ENCODE peak calls at places on chromosomes 6 and 20, in nine cellular contexts. E, Q, O, R, Z, V, B, M and N are unnamed samples.
A peak's percentile ranks its signal among the peaks of the same experiment; 100 is the strongest.

GRCh38 chr20:2709205-2709981 is 16.8 kb downstream of the EBF4 start:
- DNase-seq in E (peak; percentile 53), Q (no peak), O (no peak), R (no peak), Z (no peak), V (no peak), B (no peak), M (no peak), N (no peak)

GRCh38 chr6:63424636-63425035 is 104.9 kb upstream of the LGSN start:
- DNase-seq in E (no peak), Q (no peak), O (no peak), R (no peak), Z (no peak), V (no peak), B (no peak), M (no peak), N (no peak)

GRCh38 chr20:53100476-53100911 is 128.3 kb downstream of the TSHZ2 start:
- DNase-seq in E (no peak), Q (no peak), O (no peak), R (no peak), Z (no peak), V (peak; percentile 50), B (no peak), M (peak; percentile 9), N (no peak)

GRCh38 chr20:41050361-41051019 is 21.9 kb downstream of the TOP1 start:
- DNase-seq in E (no peak), Q (peak; percentile 49), O (no peak), R (peak; percentile 51), Z (no peak), V (peak; percentile 59), B (no peak), M (no peak), N (no peak)

GRCh38 chr6:159163901-159164370 is 5.3 kb upstream of the FNDC1 start:
- DNase-seq in E (no peak), Q (peak; percentile 71), O (no peak), R (no peak), Z (no peak), V (peak; percentile 45), B (no peak), M (no peak), N (no peak)

GRCh38 chr20:35297153-35297552 is 4.9 kb upstream of the FAM83C start:
- DNase-seq in E (peak; percentile 77), Q (no peak), O (no peak), R (peak; percentile 46), Z (no peak), V (no peak), B (no peak), M (no peak), N (no peak)

GRCh38 chr20:13458860-13459451 is 179.8 kb downstream of the TASP1 start:
- DNase-seq in E (peak; percentile 62), Q (peak; percentile 55), O (peak; percentile 13), R (peak; percentile 60), Z (no peak), V (peak; percentile 60), B (no peak), M (peak; percentile 36), N (peak; percentile 15)

GRCh38 chr6:159819098-159819497 is 19.0 kb downstream of the PNLDC1 start:
- DNase-seq in E (no peak), Q (no peak), O (no peak), R (no peak), Z (no peak), V (no peak), B (no peak), M (no peak), N (no peak)

GRCh38 chr20:50659975-50660670 is 31.2 kb downstream of the RIPOR3 start:
- DNase-seq in E (no peak), Q (no peak), O (no peak), R (no peak), Z (no peak), V (no peak), B (no peak), M (no peak), N (peak; percentile 39)

GRCh38 chr20:50654899-50655298 is 36.4 kb downstream of the RIPOR3 start:
- DNase-seq in E (no peak), Q (no peak), O (no peak), R (no peak), Z (no peak), V (peak; percentile 65), B (no peak), M (no peak), N (no peak)

GRCh38 chr20:50655325-50655880 is 35.9 kb downstream of the RIPOR3 start:
- DNase-seq in E (no peak), Q (peak; percentile 92), O (no peak), R (no peak), Z (peak; percentile 75), V (peak; percentile 92), B (no peak), M (no peak), N (peak; percentile 73)

GRCh38 chr20:50663095-50663821 is 28.1 kb downstream of the RIPOR3 start:
- DNase-seq in E (peak; percentile 73), Q (no peak), O (peak; percentile 36), R (peak; percentile 64), Z (no peak), V (no peak), B (no peak), M (peak; percentile 89), N (peak; percentile 52)

DNA sequence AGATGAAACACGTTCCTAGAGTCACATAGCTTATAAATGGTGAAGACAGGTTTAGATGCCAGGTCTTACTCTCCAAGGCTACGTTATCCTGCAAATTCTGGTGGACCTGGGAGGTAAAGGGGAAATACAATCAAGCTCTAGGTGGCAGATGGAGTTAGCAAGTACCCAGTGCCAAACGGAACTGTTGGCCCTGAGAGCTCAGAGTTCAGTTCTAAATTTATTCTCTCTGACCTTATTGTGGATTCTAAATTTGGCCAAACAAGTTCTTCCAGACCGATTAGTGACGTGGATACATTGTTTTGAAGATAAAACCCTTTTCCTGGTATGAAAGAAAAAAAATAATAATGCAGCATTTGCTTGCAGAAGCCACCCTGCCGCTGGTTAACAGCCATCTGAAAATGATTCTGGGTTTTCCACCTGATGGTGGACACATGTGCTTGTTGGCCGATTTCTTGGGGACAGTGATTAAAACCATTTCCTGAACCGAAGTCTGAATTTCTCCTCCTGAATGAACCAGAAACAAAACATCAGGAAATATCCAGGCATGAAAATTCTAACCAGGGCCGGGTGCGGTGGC is 32.5 kb downstream of the RIPOR3 start:
- DNase-seq in E (no peak), Q (no peak), O (no peak), R (no peak), Z (peak; percentile 41), V (no peak), B (no peak), M (peak; percentile 45), N (peak; percentile 45)
- H3K4me1 ChIP-seq in E (no peaks in the 10 kb centered on the region), Q (peaks cover 2% of the 10 kb centered on the region), O (peaks cover 26% of the 10 kb centered on the region), R (no peaks in the 10 kb centered on the region), Z (peaks cover 76% of the 10 kb centered on the region), V (peaks cover 26% of the 10 kb centered on the region), B (no peaks in the 10 kb centered on the region), M (peaks cover 6% of the 10 kb centered on the region), N (peaks cover 75% of the 10 kb centered on the region)

DNA sequence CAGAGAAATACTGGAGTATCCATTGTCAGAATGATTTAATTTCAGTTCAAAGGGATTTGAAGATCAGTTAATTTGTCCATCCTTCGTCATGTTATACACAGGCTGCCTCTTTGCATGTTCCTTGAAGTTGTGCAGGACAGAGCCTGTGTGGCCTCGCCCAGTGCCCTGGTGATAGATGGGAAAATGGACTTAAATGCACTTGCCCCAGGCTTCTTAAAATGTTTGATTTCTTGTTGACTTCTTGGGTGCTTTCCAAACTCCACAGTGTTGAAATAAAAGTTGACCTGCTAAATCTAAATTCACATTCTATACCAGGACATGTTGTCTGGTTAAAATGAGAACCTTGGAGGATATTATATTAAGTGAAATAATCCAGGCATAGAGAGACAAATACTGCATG is 25.2 kb downstream of the MARCKS start:
- DNase-seq in E (no peak), Q (peak; percentile 3), O (no peak), R (no peak), Z (no peak), V (no peak), B (no peak), M (no peak), N (no peak)
- H3K27ac ChIP-seq in E (no peak overlapping the region), Q (no peak overlapping the region), O (no peak overlapping the region), R (no peak overlapping the region), Z (no peak overlapping the region), V (no peak overlapping the region), B (no peak overlapping the region), M (no peak overlapping the region), N (no peak overlapping the region)

DNA sequence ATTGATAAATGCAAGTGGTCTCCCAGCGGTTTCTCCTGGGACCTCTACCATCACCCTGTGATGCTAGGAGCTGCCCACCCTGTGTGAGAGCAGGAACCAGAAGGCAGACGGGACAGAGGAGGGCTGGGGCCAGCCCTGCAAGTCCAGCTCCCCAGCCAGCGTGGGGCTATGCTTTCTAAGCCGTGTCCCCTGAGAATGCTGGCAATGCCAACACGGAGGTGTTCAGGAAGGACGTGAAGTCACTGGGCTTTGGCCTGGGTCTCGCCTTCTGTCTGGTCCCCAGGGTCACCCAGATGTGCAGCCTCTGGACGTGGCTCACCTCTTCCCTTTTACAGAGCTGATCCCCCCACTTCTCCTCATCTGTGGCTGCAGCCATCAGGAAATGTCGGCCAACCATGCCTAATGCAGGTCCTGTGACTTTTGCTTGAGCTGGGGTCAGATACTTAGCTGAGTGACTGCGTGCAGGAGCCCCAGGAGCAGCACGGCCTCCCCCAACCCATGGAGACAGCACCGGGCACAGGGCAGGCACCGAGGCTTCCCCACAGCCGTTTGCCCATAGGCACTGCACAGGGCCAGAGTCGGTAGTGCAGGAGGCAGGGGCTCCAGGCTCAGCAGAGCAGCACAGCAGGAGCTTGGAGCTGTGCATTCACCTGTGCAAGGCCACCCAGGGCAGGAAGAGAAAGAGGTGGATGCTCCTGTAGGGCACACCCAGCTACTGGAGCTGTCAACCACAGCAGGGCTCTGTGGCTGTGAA is 66.2 kb downstream of the GNAS-AS1 start:
- DNase-seq in E (no peak), Q (no peak), O (no peak), R (no peak), Z (no peak), V (no peak), B (no peak), M (no peak), N (no peak)
- H3K27me3 ChIP-seq in E (no peaks in the 10 kb centered on the region), Q (peaks cover 11% of the 10 kb centered on the region), O (peaks cover 71% of the 10 kb centered on the region), R (no peaks in the 10 kb centered on the region), Z (no peaks in the 10 kb centered on the region), V (peaks cover 77% of the 10 kb centered on the region), B (no peaks in the 10 kb centered on the region), M (no peaks in the 10 kb centered on the region), N (peaks cover 2% of the 10 kb centered on the region)

DNA sequence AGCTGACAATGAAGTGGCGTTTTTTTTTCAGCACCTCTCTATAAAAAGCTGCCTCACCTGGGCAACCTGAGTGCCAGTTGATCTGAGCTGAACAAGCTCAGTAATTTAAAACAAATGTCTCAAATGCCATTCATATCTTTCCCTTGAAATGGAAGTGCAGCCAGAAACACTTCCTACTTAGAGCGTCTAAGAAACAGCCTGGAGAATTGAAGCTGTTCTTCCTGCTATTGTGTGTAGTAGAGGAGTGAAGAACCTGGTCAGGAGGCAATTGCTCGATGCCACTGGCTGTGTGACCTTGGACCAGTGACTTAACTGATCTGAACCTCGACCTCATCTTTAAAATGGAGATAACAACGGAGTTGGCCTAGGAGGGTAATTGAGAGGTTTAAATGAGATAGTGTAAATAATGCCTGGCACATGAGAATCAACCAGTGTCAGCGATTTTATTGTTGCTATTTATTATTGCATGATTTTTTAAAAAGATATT is 95.4 kb upstream of the FOXQ1 start:
- DNase-seq in E (no peak), Q (no peak), O (no peak), R (no peak), Z (no peak), V (no peak), B (no peak), M (peak; percentile 36), N (no peak)
- H3K4me1 ChIP-seq in E (no peaks in the 10 kb centered on the region), Q (no peaks in the 10 kb centered on the region), O (no peaks in the 10 kb centered on the region), R (no peaks in the 10 kb centered on the region), Z (no peaks in the 10 kb centered on the region), V (no peaks in the 10 kb centered on the region), B (no peaks in the 10 kb centered on the region), M (no peaks in the 10 kb centered on the region), N (no peaks in the 10 kb centered on the region)